ENCODE peak calls at places on chromosome 7, in four cellular contexts. W, F, R and Q are unnamed samples. For H3K4me1, the result is how much of the 10 kb centered on the place peaks cover.

GRCh38 chr7:142357953-142358520 is 100.2 kb upstream of the PRSS58 start:
- DNase-seq in W (peak), F (peak), R (no peak), Q (peak)

GRCh38 chr7:157613575-157614322 is 276.9 kb downstream of the DNAJB6 start:
- DNase-seq in W (peak), F (no peak), R (no peak), Q (peak)

GRCh38 chr7:152597514-152597913 is 78.4 kb downstream of the XRCC2 start:
- DNase-seq in W (no peak), F (no peak), R (no peak), Q (no peak)

GRCh38 chr7:140679186-140679585 is 6.4 kb downstream of the ADCK2 start:
- DNase-seq in W (no peak), F (no peak), R (no peak), Q (no peak)

GRCh38 chr7:47253650-47254080 is 328.2 kb downstream of the TNS3 start:
- DNase-seq in W (peak), F (peak), R (no peak), Q (peak)

GRCh38 chr7:33043875-33044718 is 18.5 kb downstream of the NT5C3A start:
- DNase-seq in W (no peak), F (no peak), R (no peak), Q (no peak)

GRCh38 chr7:135759537-135759936 is 10.9 kb upstream of the FAM180A start:
- DNase-seq in W (no peak), F (no peak), R (no peak), Q (no peak)

GRCh38 chr7:115975766-115976165 is 54.8 kb downstream of the TFEC start:
- DNase-seq in W (no peak), F (no peak), R (no peak), Q (no peak)

GRCh38 chr7:1046722-1047679 is 2.7 kb downstream of the GPR146 start:
- DNase-seq in W (no peak), F (no peak), R (no peak), Q (no peak)

GRCh38 chr7:75638607-75639070 is 100.1 kb downstream of the HIP1 start:
- DNase-seq in W (peak), F (peak), R (no peak), Q (peak)

GRCh38 chr7:136877990-136878389 is 9.5 kb downstream of the CHRM2 start:
- DNase-seq in W (no peak), F (peak), R (no peak), Q (no peak)

GRCh38 chr7:25852249-25852994 is 299.6 kb upstream of the NFE2L3 start:
- DNase-seq in W (peak), F (no peak), R (no peak), Q (peak)

GRCh38 chr7:101232141-101232821 is 5.3 kb downstream of the CLDN15 start:
- DNase-seq in W (peak), F (no peak), R (peak), Q (peak)

GRCh38 chr7:98211221-98211675 is at the start of gene BHLHA15:
- DNase-seq in W (peak), F (no peak), R (no peak), Q (peak)

GRCh38 chr7:157266272-157266671 is 70.5 kb upstream of the DNAJB6 start:
- DNase-seq in W (no peak), F (peak), R (no peak), Q (no peak)

GRCh38 chr7:135167360-135167759 is 3.1 kb downstream of the CYREN start:
- DNase-seq in W (no peak), F (no peak), R (no peak), Q (no peak)

GRCh38 chr7:66713687-66714086 is 26.8 kb upstream of the RABGEF1 start:
- DNase-seq in W (no peak), F (no peak), R (no peak), Q (no peak)

GRCh38 chr7:1758417-1758858 is 88.4 kb downstream of the ELFN1 start:
- DNase-seq in W (peak), F (peak), R (no peak), Q (peak)

GRCh38 chr7:151757274-151757673 is 119.6 kb downstream of the PRKAG2 start:
- DNase-seq in W (no peak), F (peak), R (no peak), Q (no peak)

GRCh38 chr7:66016131-66016461 is 34.1 kb upstream of the GUSB start:
- DNase-seq in W (no peak), F (peak), R (no peak), Q (no peak)

GRCh38 chr7:40507166-40507565 is 372.4 kb downstream of the SUGCT start:
- DNase-seq in W (peak), F (no peak), R (no peak), Q (no peak)

GRCh38 chr7:76409537-76409936 is at the start of gene SSC4D:
- DNase-seq in W (peak), F (no peak), R (no peak), Q (peak)

GRCh38 chr7:1670894-1671875 is 1.1 kb downstream of the ELFN1 start:
- DNase-seq in W (no peak), F (no peak), R (no peak), Q (peak)

GRCh38 chr7:35450456-35450855 is 196.6 kb upstream of the TBX20 start:
- DNase-seq in W (peak), F (no peak), R (no peak), Q (no peak)

GRCh38 chr7:104845541-104845940 is 168.5 kb upstream of the KMT2E start:
- DNase-seq in W (no peak), F (no peak), R (no peak), Q (no peak)

GRCh38 chr7:85156661-85157213 is 30.1 kb downstream of the SEMA3D start:
- DNase-seq in W (no peak), F (no peak), R (no peak), Q (no peak)

GRCh38 chr7:131602994-131603372 is 46.6 kb upstream of the PODXL start:
- DNase-seq in W (no peak), F (no peak), R (no peak), Q (no peak)

GRCh38 chr7:44267719-44268413 is 57.5 kb downstream of the CAMK2B start:
- DNase-seq in W (no peak), F (no peak), R (no peak), Q (no peak)

GRCh38 chr7:7693881-7694280 is 24.5 kb downstream of the RPA3 start:
- DNase-seq in W (no peak), F (peak), R (no peak), Q (no peak)

GRCh38 chr7:105268056-105268455 is 120.7 kb downstream of the SRPK2 start:
- DNase-seq in W (no peak), F (peak), R (no peak), Q (no peak)

DNA sequence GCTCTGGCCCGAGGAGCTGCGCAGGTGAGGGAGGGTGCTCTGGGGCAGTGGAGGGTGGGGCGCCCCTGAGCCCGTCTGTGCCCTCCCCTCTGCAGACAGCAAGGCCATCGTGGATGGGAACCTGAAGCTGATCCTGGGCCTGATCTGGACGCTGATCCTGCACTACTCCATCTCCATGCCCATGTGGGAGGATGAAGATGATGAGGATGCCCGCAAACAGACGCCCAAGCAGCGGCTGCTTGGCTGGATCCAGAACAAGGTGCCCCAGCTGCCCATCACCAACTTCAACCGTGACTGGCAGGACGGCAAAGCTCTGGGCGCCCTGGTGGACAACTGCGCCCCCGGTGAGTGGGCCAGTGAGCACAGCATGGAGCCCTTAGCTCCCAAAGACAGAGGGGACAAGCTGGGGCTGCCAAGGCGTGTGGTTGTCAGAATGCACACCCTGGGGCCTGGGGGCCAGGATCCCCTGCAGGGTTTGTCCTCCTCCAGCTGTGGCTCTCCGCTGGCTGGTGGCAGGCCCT is 5.1 kb downstream of the FLNC start:
- DNase-seq in W (no peak), F (no peak), R (no peak), Q (no peak)
- H3K4me1 ChIP-seq in W (under half), F (under half), R (under half), Q (under half)

DNA sequence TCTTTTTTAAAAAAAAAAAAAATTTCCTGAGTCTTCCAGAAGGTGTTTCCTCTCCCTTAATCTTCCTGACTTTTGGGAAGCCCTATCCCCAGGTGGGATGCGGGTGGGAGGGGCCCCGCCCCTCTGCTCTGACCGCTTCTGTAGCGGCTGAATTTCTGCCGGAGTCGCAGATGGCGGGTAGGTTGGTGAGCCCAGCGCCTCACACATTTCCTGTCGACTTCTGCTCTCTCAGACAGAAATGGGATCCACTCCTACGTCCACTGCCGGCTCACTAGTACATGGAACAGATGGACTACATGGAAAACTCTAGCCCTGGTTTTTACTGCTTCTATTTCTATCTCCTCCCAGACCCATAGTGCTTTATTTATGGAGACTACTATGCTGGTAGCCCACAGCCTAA is 90.9 kb downstream of the NEUROD6 start:
- DNase-seq in W (peak), F (no peak), R (no peak), Q (peak)
- H3K56ac ChIP-seq in W (no peak), F (no peak), R (no peak), Q (no peak)

DNA sequence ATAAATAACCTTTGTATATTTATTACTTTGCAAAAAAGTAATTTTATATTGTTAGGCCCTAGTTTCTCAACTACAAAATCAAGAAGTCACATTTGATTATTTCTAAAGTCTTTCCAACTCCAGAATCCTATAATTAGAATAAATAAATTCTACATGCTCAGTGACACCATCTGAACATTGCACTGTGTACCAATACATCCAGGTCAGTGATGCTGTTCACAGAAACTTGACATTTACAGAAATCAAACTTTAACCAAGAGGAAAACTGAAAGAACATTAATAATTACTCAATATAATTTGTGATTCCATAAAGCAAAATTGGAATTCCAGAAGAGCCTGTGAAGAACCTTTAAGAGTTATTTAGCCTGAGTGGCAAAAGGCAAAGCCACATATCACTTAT is 104.0 kb upstream of the FAM133B start:
- DNase-seq in W (no peak), F (no peak), R (no peak), Q (no peak)
- H3K4me1 ChIP-seq in W (under half), F (under half), R (under half), Q (under half)

DNA sequence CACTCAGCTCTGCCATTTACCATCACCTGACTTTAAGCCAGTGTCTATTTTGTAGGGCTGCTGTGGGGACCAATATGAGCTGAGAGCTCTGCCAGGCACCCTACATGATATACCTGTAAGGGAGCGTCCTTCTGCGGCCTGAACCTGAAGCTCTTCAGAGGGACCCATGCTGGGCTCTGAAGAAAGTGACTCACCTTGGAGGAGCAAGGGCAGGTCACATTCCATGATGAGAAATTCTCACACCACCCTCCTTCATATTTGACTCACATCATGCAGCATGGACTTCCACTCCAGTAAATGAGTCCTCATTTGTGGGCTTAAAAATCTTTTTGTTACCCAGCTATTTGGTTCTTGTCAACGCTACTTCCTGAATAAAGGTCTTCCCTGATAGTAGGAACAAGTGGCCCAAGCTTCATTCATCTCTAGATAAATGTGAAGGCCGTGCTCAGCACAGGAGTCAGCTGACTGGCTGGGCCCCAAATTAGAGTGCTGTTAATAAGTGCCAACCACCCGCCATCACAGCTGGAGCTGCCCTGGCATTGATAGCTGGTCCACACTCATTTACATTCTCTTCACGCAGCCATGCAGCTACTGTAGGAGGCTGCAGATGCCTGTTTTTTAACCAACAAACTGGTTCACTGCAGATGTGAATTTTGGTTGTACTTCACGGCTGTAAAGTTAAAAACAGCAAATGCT is 78.4 kb downstream of the RNF216 start:
- DNase-seq in W (peak), F (peak), R (no peak), Q (no peak)
- H3K56ac ChIP-seq in W (no peak), F (no peak), R (no peak), Q (no peak)

GRCh38 chr7:155682484-155682883 is 38.0 kb downstream of the RBM33 start:
- DNase-seq in W (no peak), F (no peak), R (no peak), Q (no peak)

GRCh38 chr7:155681663-155682062 is 37.2 kb downstream of the RBM33 start:
- DNase-seq in W (no peak), F (no peak), R (no peak), Q (no peak)

GRCh38 chr7:155680124-155680523 is 35.7 kb downstream of the RBM33 start:
- DNase-seq in W (no peak), F (no peak), R (no peak), Q (no peak)

GRCh38 chr7:155683098-155683497 is 38.6 kb downstream of the RBM33 start:
- DNase-seq in W (no peak), F (no peak), R (no peak), Q (no peak)

DNA sequence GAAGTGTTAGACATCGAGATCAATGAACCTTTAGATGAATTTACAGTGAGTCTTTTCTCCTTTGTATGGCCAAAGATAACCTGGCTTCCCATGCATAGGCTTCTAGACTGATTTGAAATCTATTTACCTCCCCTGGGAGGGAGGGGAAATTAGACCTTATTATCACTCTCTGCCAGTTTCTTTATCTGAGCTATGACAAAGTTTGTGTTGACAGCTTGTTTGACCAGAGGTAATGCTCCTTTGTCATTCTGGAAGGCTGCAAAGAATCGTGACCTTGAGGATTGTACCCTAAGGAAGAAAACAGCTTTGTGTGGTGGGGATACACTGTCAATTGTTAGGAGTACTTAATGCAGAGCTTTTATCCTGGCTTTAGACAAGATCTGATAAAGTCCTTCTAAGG is 36.4 kb downstream of the RBM33 start:
- DNase-seq in W (peak), F (no peak), R (no peak), Q (no peak)
- H3K4me1 ChIP-seq in W (under half), F (under half), R (under half), Q (under half)

DNA sequence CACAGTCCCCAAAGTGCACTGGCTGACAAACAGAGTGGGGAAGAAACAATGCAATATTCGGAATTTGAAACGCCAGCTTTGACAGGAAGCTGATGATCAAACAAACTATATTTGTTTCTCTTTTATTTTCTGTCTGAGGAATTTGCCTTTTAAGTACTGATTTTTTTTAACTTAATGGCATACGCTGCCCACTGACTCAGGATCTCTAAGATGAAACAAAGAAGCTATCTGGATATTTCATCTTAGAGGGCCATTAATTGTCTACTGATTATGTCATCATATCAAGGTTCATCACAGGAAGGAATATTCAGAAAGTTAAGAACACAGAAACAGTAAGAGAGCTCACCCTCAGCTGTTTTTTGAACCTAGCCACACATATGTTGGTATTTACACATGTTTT is 197.1 kb upstream of the INHBA start:
- DNase-seq in W (no peak), F (no peak), R (no peak), Q (no peak)
- H3K56ac ChIP-seq in W (no peak), F (no peak), R (no peak), Q (no peak)

GRCh38 chr7:6394114-6394513 is 53.6 kb downstream of the DAGLB start:
- DNase-seq in W (no peak), F (no peak), R (no peak), Q (no peak)
- H3K4me1 ChIP-seq in W (under half), F (under half), R (under half), Q (under half)

GRCh38 chr7:37508063-37508462 is 59.4 kb upstream of the ELMO1 start:
- DNase-seq in W (no peak), F (no peak), R (no peak), Q (no peak)
- H3K56ac ChIP-seq in W (no peak), F (no peak), R (no peak), Q (no peak)

GRCh38 chr7:55028011-55028410 is 9.2 kb downstream of the EGFR start:
- DNase-seq in W (no peak), F (peak), R (no peak), Q (no peak)

GRCh38 chr7:55024776-55025175 is 6.0 kb downstream of the EGFR start:
- DNase-seq in W (no peak), F (peak), R (no peak), Q (no peak)

GRCh38 chr7:55030314-55030713 is 11.5 kb downstream of the EGFR start:
- DNase-seq in W (no peak), F (peak), R (no peak), Q (no peak)

GRCh38 chr7:55026086-55026790 is 7.4 kb downstream of the EGFR start:
- DNase-seq in W (no peak), F (no peak), R (no peak), Q (no peak)

GRCh38 chr7:55026867-55027490 is 8.2 kb downstream of the EGFR start:
- DNase-seq in W (no peak), F (peak), R (no peak), Q (no peak)
- H3K4me1 ChIP-seq in W (under half), F (under half), R (under half), Q (under half)